ENCODE peak calls at places on chromosomes 2 and 18, in seven cellular contexts. O is CD8-positive, alpha-beta memory T cell; Y is Panc1; H is left ventricle myocardium inferior; M is fibroblast of lung; I is psoas muscle; D is sigmoid colon. C is an unnamed sample.

GRCh38 chr2:61647044-61647443 is 108.9 kb upstream of the XPO1 start:
- DNase-seq in O (no peak), Y (no peak), H (no peak), D (no peak), M (no peak), I (no peak), C (no peak)

GRCh38 chr2:181258761-181259160 is 198.4 kb upstream of the ITGA4 start:
- DNase-seq in H (no peak), I (no peak), Y (no peak), O (no peak), D (no peak), M (peak; percentile 87), C (no peak)

GRCh38 chr2:161136696-161137324 is 23.4 kb upstream of the TANK start:
- DNase-seq in M (peak; percentile 52), H (no peak), D (no peak), I (no peak), Y (no peak), O (peak; percentile 69), C (no peak)

GRCh38 chr2:112680666-112681101 is 34.9 kb downstream of the SLC20A1 start:
- DNase-seq in H (no peak), I (no peak), Y (no peak), O (no peak), M (peak; percentile 72), D (no peak), C (no peak)

GRCh38 chr2:225091336-225091735 is 49.1 kb upstream of the DOCK10 start:
- DNase-seq in H (no peak), Y (peak; percentile 24), O (no peak), I (no peak), M (peak; percentile 98), D (no peak), C (no peak)

GRCh38 chr2:1496394-1496821 is 83.1 kb downstream of the TPO start:
- DNase-seq in O (no peak), D (peak; percentile 42), I (no peak), Y (no peak), H (no peak), M (no peak), C (no peak)

GRCh38 chr18:59846814-59847490 is 52.8 kb upstream of the PMAIP1 start:
- DNase-seq in I (no peak), M (peak; percentile 41), O (no peak), D (peak; percentile 65), Y (no peak), H (no peak), C (no peak)

GRCh38 chr2:122031544-122032263 is 276.3 kb downstream of the TSN start:
- DNase-seq in H (peak; percentile 27), M (peak; percentile 21), Y (no peak), D (no peak), I (no peak), O (no peak), C (no peak)

GRCh38 chr18:10055125-10055750 is 141.4 kb downstream of the VAPA start:
- DNase-seq in M (no peak), D (no peak), Y (no peak), O (no peak), H (no peak), I (no peak), C (no peak)

GRCh38 chr2:173090291-173090877 is 14.7 kb downstream of the MAP3K20 start:
- DNase-seq in Y (no peak), O (no peak), D (no peak), I (peak; percentile 51), H (peak; percentile 30), M (peak; percentile 84), C (no peak)

GRCh38 chr2:159562248-159562647 is 54.1 kb downstream of the BAZ2B start:
- DNase-seq in O (no peak), I (no peak), M (peak; percentile 31), H (no peak), D (no peak), Y (no peak), C (no peak)

GRCh38 chr2:180907731-180908130 is 72.7 kb upstream of the UBE2E3 start:
- DNase-seq in I (no peak), O (no peak), H (no peak), D (no peak), Y (no peak), M (peak; percentile 93), C (no peak)

GRCh38 chr2:68027959-68028358 is 34.8 kb downstream of the C1D start:
- DNase-seq in I (no peak), O (no peak), H (no peak), D (no peak), M (peak; percentile 50), Y (no peak), C (no peak)

GRCh38 chr18:57864615-57865121 is 61.6 kb upstream of the ATP8B1 start:
- DNase-seq in Y (no peak), H (no peak), O (no peak), D (no peak), I (no peak), M (no peak), C (peak; percentile 1)

GRCh38 chr18:24502621-24503020 is 42.2 kb downstream of the HRH4 start:
- DNase-seq in H (no peak), Y (no peak), O (no peak), I (no peak), D (no peak), M (no peak), C (no peak)

GRCh38 chr18:55337908-55338521 is 250.0 kb downstream of the TCF4 start:
- DNase-seq in M (peak; percentile 47), D (peak; percentile 69), H (peak; percentile 32), Y (no peak), O (no peak), I (peak; percentile 60), C (no peak)

GRCh38 chr2:85239102-85239501 is 88.7 kb downstream of the TGOLN2 start:
- DNase-seq in Y (no peak), D (no peak), H (no peak), I (no peak), M (no peak), O (no peak), C (no peak)

GRCh38 chr18:34867520-34867919 is 157.4 kb downstream of the DTNA start:
- DNase-seq in D (no peak), H (no peak), M (no peak), O (no peak), Y (no peak), I (no peak), C (peak; percentile 40)

GRCh38 chr2:100761365-100761764 is 58.6 kb upstream of the NPAS2 start:
- DNase-seq in H (no peak), Y (no peak), O (no peak), M (no peak), D (no peak), I (no peak), C (no peak)

GRCh38 chr2:120012363-120012762 is 514 bp upstream of the EPB41L5 start:
- DNase-seq in D (no peak), M (no peak), I (no peak), H (no peak), Y (peak; percentile 28), O (no peak), C (no peak)

GRCh38 chr2:22449676-22450075 is 935.3 kb upstream of the KLHL29 start:
- DNase-seq in I (no peak), D (no peak), H (no peak), M (no peak), O (no peak), Y (no peak), C (no peak)

GRCh38 chr18:61901334-61901986 is 8.7 kb upstream of the RNF152 start:
- DNase-seq in O (no peak), Y (peak; percentile 46), I (no peak), H (no peak), D (no peak), M (peak; percentile 48), C (peak; percentile 65)

GRCh38 chr2:98534761-98535160 is 73.6 kb downstream of the COA5 start:
- DNase-seq in H (no peak), D (no peak), I (no peak), Y (no peak), O (no peak), M (no peak), C (no peak)

GRCh38 chr18:55321268-55322175 is 266.5 kb downstream of the TCF4 start:
- DNase-seq in I (peak; percentile 97), O (no peak), H (peak; percentile 95), M (peak; percentile 93), Y (no peak), D (peak; percentile 95), C (peak; percentile 88)

GRCh38 chr18:39611381-39612090 is 2045.9 kb upstream of the CELF4 start:
- DNase-seq in I (no peak), Y (no peak), O (no peak), H (no peak), M (peak; percentile 25), D (no peak), C (no peak)

DNA sequence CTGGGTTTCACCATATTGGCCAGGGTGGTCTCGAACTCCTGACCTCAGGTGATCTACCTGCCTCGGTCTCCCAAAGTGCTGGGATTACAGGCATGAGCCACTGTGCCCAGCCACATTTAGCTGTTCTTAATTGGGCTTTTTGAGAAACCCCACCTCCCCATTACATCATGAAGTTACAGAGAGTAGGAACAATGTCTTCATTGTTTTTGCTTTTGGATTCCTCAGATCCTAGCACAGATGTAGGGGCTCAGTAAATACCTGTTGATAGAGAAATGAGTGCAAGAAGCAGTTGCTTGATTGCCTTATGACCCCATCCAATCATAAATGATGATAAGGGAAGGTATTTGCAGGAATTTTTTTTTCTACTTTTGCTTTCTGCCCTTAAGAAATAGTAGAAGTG is 25.3 kb downstream of the GREB1L start:
- DNase-seq in O (no peak), H (no peak), D (no peak), Y (no peak), I (no peak), M (no peak), C (peak; percentile 8)
- H3K4me1 ChIP-seq in O (no peaks in the 10 kb centered on the region), H (peaks cover 28% of the 10 kb centered on the region), D (peaks cover 8% of the 10 kb centered on the region), Y (peaks cover 4% of the 10 kb centered on the region), I (no peaks in the 10 kb centered on the region), M (no peaks in the 10 kb centered on the region), C (no peaks in the 10 kb centered on the region)

GRCh38 chr2:171432206-171432968 is 1.4 kb downstream of the METTL8 start:
- DNase-seq in D (no peak), M (no peak), O (no peak), Y (no peak), I (no peak), H (no peak), C (no peak)

GRCh38 chr2:171431677-171432167 is 2.1 kb downstream of the METTL8 start:
- DNase-seq in H (no peak), O (no peak), I (no peak), D (no peak), Y (no peak), M (no peak), C (no peak)

GRCh38 chr2:171433763-171434670 is at the start of the genes DCAF17 and METTL8:
- DNase-seq in H (peak; percentile 95), M (peak; percentile 95), I (peak; percentile 98), O (peak; percentile 93), Y (peak; percentile 81), D (peak; percentile 97), C (peak; percentile 95)

GRCh38 chr2:171434671-171434980 is 600 bp downstream of the DCAF17 start:
- DNase-seq in M (no peak), D (peak; percentile 77), H (no peak), I (no peak), O (no peak), Y (no peak), C (no peak)

GRCh38 chr2:171432969-171433762 is 624 bp downstream of the METTL8 start:
- DNase-seq in D (no peak), H (no peak), M (peak; percentile 22), O (peak; percentile 25), Y (peak; percentile 24), I (no peak), C (peak; percentile 49)
- H3K9me3 ChIP-seq in D (no peaks in the 10 kb centered on the region), H (no peaks in the 10 kb centered on the region), M (no peaks in the 10 kb centered on the region), O (no peaks in the 10 kb centered on the region), Y (peaks cover 7% of the 10 kb centered on the region), I (no peaks in the 10 kb centered on the region), C (no peaks in the 10 kb centered on the region)

GRCh38 chr2:27729614-27730013 is 41.9 kb upstream of the MRPL33 start:
- DNase-seq in H (no peak), M (no peak), I (no peak), O (no peak), Y (no peak), D (no peak), C (no peak)
- H3K4me1 ChIP-seq in H (peaks cover 58% of the 10 kb centered on the region), M (peaks cover 11% of the 10 kb centered on the region), I (no peaks in the 10 kb centered on the region), O (no peaks in the 10 kb centered on the region), Y (no peaks in the 10 kb centered on the region), D (peaks cover 12% of the 10 kb centered on the region), C (peaks cover 2% of the 10 kb centered on the region)

GRCh38 chr18:78732273-78733210 is 247.1 kb upstream of the SALL3 start:
- DNase-seq in D (peak; percentile 17), H (no peak), M (no peak), I (no peak), O (no peak), Y (no peak), C (no peak)
- H3K9me3 ChIP-seq in D (no peaks in the 10 kb centered on the region), H (no peaks in the 10 kb centered on the region), M (no peaks in the 10 kb centered on the region), I (no peaks in the 10 kb centered on the region), O (no peaks in the 10 kb centered on the region), Y (no peaks in the 10 kb centered on the region), C (no peaks in the 10 kb centered on the region)